ENCODE peak calls at places on chromosomes 11 and 22, in eight cellular contexts. One of them, this sample, is unnamed.

GRCh38 chr22:25525376-25525775 is 39.1 kb upstream of the GRK3 start:
- DNase-seq in Panc1: no peak
- DNase-seq in K562: no peak
- DNase-seq in spleen: no peak
- DNase-seq in GM12892: no peak
- DNase-seq in esophagus muscularis mucosa: no peak
- DNase-seq in prostate gland: no peak
- DNase-seq in HL-60: no peak
- DNase-seq in this sample: no peak

GRCh38 chr22:47808886-47809620 is 1046.6 kb downstream of the TBC1D22A start:
- DNase-seq in Panc1: no peak
- DNase-seq in K562: no peak
- DNase-seq in spleen: no peak
- DNase-seq in GM12892: no peak
- DNase-seq in esophagus muscularis mucosa: no peak
- DNase-seq in prostate gland: no peak
- DNase-seq in HL-60: no peak
- DNase-seq in this sample: peak; percentile 60

GRCh38 chr11:95917188-95918036 is 6.5 kb downstream of the MTMR2 start:
- DNase-seq in Panc1: no peak
- DNase-seq in K562: no peak
- DNase-seq in spleen: no peak
- DNase-seq in GM12892: no peak
- DNase-seq in esophagus muscularis mucosa: no peak
- DNase-seq in prostate gland: no peak
- DNase-seq in HL-60: no peak
- DNase-seq in this sample: no peak

GRCh38 chr11:44207292-44207691 is 102.6 kb downstream of the ALX4 start:
- DNase-seq in Panc1: no peak
- DNase-seq in K562: no peak
- DNase-seq in spleen: no peak
- DNase-seq in GM12892: no peak
- DNase-seq in esophagus muscularis mucosa: no peak
- DNase-seq in prostate gland: no peak
- DNase-seq in HL-60: no peak
- DNase-seq in this sample: no peak

GRCh38 chr22:41285441-41285819 is 557 bp downstream of the RANGAP1 start:
- DNase-seq in Panc1: no peak
- DNase-seq in K562: peak; percentile 69
- DNase-seq in spleen: peak; percentile 88
- DNase-seq in GM12892: peak; percentile 62
- DNase-seq in esophagus muscularis mucosa: no peak
- DNase-seq in prostate gland: peak; percentile 20
- DNase-seq in HL-60: peak; percentile 57
- DNase-seq in this sample: no peak

GRCh38 chr11:6862961-6863360 is at the start of gene OR10A2:
- DNase-seq in Panc1: no peak
- DNase-seq in K562: no peak
- DNase-seq in spleen: no peak
- DNase-seq in GM12892: no peak
- DNase-seq in esophagus muscularis mucosa: no peak
- DNase-seq in prostate gland: no peak
- DNase-seq in HL-60: no peak
- DNase-seq in this sample: no peak

GRCh38 chr22:30667092-30667485 is 586 bp downstream of the DUSP18 start:
- DNase-seq in Panc1: no peak
- DNase-seq in K562: no peak
- DNase-seq in spleen: no peak
- DNase-seq in GM12892: no peak
- DNase-seq in esophagus muscularis mucosa: no peak
- DNase-seq in prostate gland: no peak
- DNase-seq in HL-60: no peak
- DNase-seq in this sample: no peak

GRCh38 chr11:34358666-34359547 is 1.1 kb upstream of the ABTB2 start:
- DNase-seq in Panc1: peak; percentile 62
- DNase-seq in K562: peak; percentile 57
- DNase-seq in spleen: peak; percentile 93
- DNase-seq in GM12892: peak; percentile 32
- DNase-seq in esophagus muscularis mucosa: peak; percentile 93
- DNase-seq in prostate gland: peak; percentile 72
- DNase-seq in HL-60: peak; percentile 84
- DNase-seq in this sample: no peak

GRCh38 chr11:34905666-34906065 is 10.5 kb downstream of the APIP start:
- DNase-seq in Panc1: no peak
- DNase-seq in K562: no peak
- DNase-seq in spleen: no peak
- DNase-seq in GM12892: no peak
- DNase-seq in esophagus muscularis mucosa: no peak
- DNase-seq in prostate gland: no peak
- DNase-seq in HL-60: no peak
- DNase-seq in this sample: no peak

GRCh38 chr22:20127869-20128618 is 3.6 kb upstream of the ZDHHC8 start:
- DNase-seq in Panc1: no peak
- DNase-seq in K562: no peak
- DNase-seq in spleen: no peak
- DNase-seq in GM12892: no peak
- DNase-seq in esophagus muscularis mucosa: no peak
- DNase-seq in prostate gland: no peak
- DNase-seq in HL-60: no peak
- DNase-seq in this sample: no peak

GRCh38 chr22:20128619-20128901 is 3.0 kb upstream of the ZDHHC8 start:
- DNase-seq in Panc1: no peak
- DNase-seq in K562: no peak
- DNase-seq in spleen: no peak
- DNase-seq in GM12892: no peak
- DNase-seq in esophagus muscularis mucosa: no peak
- DNase-seq in prostate gland: no peak
- DNase-seq in HL-60: no peak
- DNase-seq in this sample: no peak

GRCh38 chr22:20128902-20129746 is 2.5 kb upstream of the ZDHHC8 start:
- DNase-seq in Panc1: no peak
- DNase-seq in K562: peak; percentile 90
- DNase-seq in spleen: no peak
- DNase-seq in GM12892: no peak
- DNase-seq in esophagus muscularis mucosa: no peak
- DNase-seq in prostate gland: no peak
- DNase-seq in HL-60: peak; percentile 50
- DNase-seq in this sample: no peak

GRCh38 chr22:20126284-20127029 is 5.1 kb upstream of the ZDHHC8 start:
- DNase-seq in Panc1: no peak
- DNase-seq in K562: no peak
- DNase-seq in spleen: no peak
- DNase-seq in GM12892: no peak
- DNase-seq in esophagus muscularis mucosa: no peak
- DNase-seq in prostate gland: no peak
- DNase-seq in HL-60: no peak
- DNase-seq in this sample: no peak

DNA sequence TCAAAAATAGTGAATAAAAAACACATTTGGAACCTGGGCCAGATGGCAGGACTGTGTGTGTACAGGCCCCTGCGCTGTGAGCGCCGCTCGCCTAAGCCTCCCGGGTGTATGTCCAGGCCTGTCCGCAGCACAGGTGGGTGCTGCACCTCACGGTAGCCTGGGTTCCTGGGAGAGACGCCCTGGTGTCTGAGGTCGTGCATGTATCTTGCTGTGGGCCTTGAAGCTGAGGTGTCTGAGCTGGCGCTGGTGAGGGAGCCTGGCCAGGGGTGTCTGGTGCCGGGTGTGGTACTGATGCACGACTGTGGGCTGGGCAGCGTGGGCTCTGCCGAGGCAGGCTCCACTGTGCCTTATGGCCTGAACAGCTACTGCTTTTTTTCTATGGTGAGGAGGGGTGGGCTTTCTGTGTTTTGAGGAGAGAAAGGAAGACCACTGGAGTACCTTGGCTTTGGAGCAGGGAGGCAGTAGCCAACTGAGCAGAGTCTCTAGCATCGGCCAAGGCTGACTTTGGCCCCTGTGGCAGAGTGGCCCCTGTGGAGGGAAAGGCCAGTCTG is 4.2 kb upstream of the ZDHHC8 start:
- DNase-seq in Panc1: no peak
- DNase-seq in K562: no peak
- DNase-seq in spleen: no peak
- DNase-seq in GM12892: no peak
- DNase-seq in esophagus muscularis mucosa: no peak
- DNase-seq in prostate gland: no peak
- DNase-seq in HL-60: no peak
- DNase-seq in this sample: no peak
- TF ChIP-seq POLR2AphosphoS5 in Panc1: no peak
- TF ChIP-seq POLR2AphosphoS5 in K562: peak; percentile 79
- TF ChIP-seq POLR2AphosphoS5 in spleen: no peak
- TF ChIP-seq POLR2AphosphoS5 in GM12892: no peak
- TF ChIP-seq POLR2AphosphoS5 in esophagus muscularis mucosa: no peak
- TF ChIP-seq POLR2AphosphoS5 in prostate gland: no peak
- TF ChIP-seq POLR2AphosphoS5 in HL-60: peak; percentile 16
- TF ChIP-seq POLR2AphosphoS5 in this sample: no peak

GRCh38 chr22:38221908-38222796 is 20.4 kb downstream of the MAFF start:
- DNase-seq in Panc1: no peak
- DNase-seq in K562: no peak
- DNase-seq in spleen: no peak
- DNase-seq in GM12892: no peak
- DNase-seq in esophagus muscularis mucosa: no peak
- DNase-seq in prostate gland: no peak
- DNase-seq in HL-60: no peak
- DNase-seq in this sample: no peak
- TF ChIP-seq POLR2AphosphoS5 in Panc1: no peak
- TF ChIP-seq POLR2AphosphoS5 in K562: no peak
- TF ChIP-seq POLR2AphosphoS5 in spleen: no peak
- TF ChIP-seq POLR2AphosphoS5 in GM12892: no peak
- TF ChIP-seq POLR2AphosphoS5 in esophagus muscularis mucosa: no peak
- TF ChIP-seq POLR2AphosphoS5 in prostate gland: no peak
- TF ChIP-seq POLR2AphosphoS5 in HL-60: no peak
- TF ChIP-seq POLR2AphosphoS5 in this sample: no peak

GRCh38 chr22:39518996-39519680 is 1.2 kb upstream of the ATF4 start:
- DNase-seq in Panc1: no peak
- DNase-seq in K562: no peak
- DNase-seq in spleen: no peak
- DNase-seq in GM12892: no peak
- DNase-seq in esophagus muscularis mucosa: no peak
- DNase-seq in prostate gland: no peak
- DNase-seq in HL-60: peak; percentile 57
- DNase-seq in this sample: no peak
- TF ChIP-seq POLR2AphosphoS5 in Panc1: no peak
- TF ChIP-seq POLR2AphosphoS5 in K562: no peak
- TF ChIP-seq POLR2AphosphoS5 in spleen: no peak
- TF ChIP-seq POLR2AphosphoS5 in GM12892: no peak
- TF ChIP-seq POLR2AphosphoS5 in esophagus muscularis mucosa: no peak
- TF ChIP-seq POLR2AphosphoS5 in prostate gland: no peak
- TF ChIP-seq POLR2AphosphoS5 in HL-60: no peak
- TF ChIP-seq POLR2AphosphoS5 in this sample: no peak

GRCh38 chr11:1832989-1833365 is 1.8 kb upstream of the SYT8 start:
- DNase-seq in Panc1: no peak
- DNase-seq in K562: no peak
- DNase-seq in spleen: peak; percentile 80
- DNase-seq in GM12892: no peak
- DNase-seq in esophagus muscularis mucosa: no peak
- DNase-seq in prostate gland: no peak
- DNase-seq in HL-60: no peak
- DNase-seq in this sample: no peak

GRCh38 chr11:1832181-1832988 is 2.4 kb upstream of the SYT8 start:
- DNase-seq in Panc1: no peak
- DNase-seq in K562: peak; percentile 85
- DNase-seq in spleen: peak; percentile 92
- DNase-seq in GM12892: peak; percentile 91
- DNase-seq in esophagus muscularis mucosa: no peak
- DNase-seq in prostate gland: no peak
- DNase-seq in HL-60: peak; percentile 34
- DNase-seq in this sample: no peak

GRCh38 chr11:1835671-1836010 is 851 bp downstream of the SYT8 start:
- DNase-seq in Panc1: no peak
- DNase-seq in K562: no peak
- DNase-seq in spleen: peak; percentile 72
- DNase-seq in GM12892: no peak
- DNase-seq in esophagus muscularis mucosa: no peak
- DNase-seq in prostate gland: no peak
- DNase-seq in HL-60: no peak
- DNase-seq in this sample: no peak

GRCh38 chr11:1834791-1835670 is at the start of gene SYT8:
- DNase-seq in Panc1: no peak
- DNase-seq in K562: no peak
- DNase-seq in spleen: peak; percentile 72
- DNase-seq in GM12892: no peak
- DNase-seq in esophagus muscularis mucosa: no peak
- DNase-seq in prostate gland: no peak
- DNase-seq in HL-60: no peak
- DNase-seq in this sample: no peak

DNA sequence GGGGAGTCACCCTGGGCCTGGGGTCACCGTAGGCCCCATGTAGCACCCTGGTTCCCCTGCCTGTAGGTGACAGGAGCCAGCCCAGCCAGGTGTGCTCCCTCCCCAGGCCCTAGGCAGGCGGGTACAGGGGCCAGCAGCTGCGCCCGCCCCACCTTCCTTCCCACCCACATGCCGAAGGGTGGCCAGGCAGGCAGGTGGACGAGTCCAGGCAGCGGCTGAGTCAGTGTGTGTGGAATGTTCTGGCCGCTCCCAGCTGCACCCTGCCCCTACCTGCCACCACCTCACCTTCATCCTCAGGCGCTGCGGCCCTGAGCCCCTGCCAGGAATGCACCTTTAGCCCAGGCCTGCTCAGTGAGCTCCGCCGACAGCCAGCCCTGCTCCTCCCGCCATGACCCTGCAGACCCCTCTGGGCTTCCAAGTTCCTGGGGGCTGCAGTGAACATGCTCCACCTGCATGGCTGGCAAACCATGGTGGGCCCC is 619 bp upstream of the SYT8 start:
- DNase-seq in Panc1: no peak
- DNase-seq in K562: no peak
- DNase-seq in spleen: peak; percentile 73
- DNase-seq in GM12892: no peak
- DNase-seq in esophagus muscularis mucosa: no peak
- DNase-seq in prostate gland: peak; percentile 89
- DNase-seq in HL-60: no peak
- DNase-seq in this sample: no peak
- TF ChIP-seq POLR2AphosphoS5 in Panc1: no peak
- TF ChIP-seq POLR2AphosphoS5 in K562: no peak
- TF ChIP-seq POLR2AphosphoS5 in spleen: no peak
- TF ChIP-seq POLR2AphosphoS5 in GM12892: no peak
- TF ChIP-seq POLR2AphosphoS5 in esophagus muscularis mucosa: no peak
- TF ChIP-seq POLR2AphosphoS5 in prostate gland: peak; percentile 85
- TF ChIP-seq POLR2AphosphoS5 in HL-60: no peak
- TF ChIP-seq POLR2AphosphoS5 in this sample: peak; percentile 50

DNA sequence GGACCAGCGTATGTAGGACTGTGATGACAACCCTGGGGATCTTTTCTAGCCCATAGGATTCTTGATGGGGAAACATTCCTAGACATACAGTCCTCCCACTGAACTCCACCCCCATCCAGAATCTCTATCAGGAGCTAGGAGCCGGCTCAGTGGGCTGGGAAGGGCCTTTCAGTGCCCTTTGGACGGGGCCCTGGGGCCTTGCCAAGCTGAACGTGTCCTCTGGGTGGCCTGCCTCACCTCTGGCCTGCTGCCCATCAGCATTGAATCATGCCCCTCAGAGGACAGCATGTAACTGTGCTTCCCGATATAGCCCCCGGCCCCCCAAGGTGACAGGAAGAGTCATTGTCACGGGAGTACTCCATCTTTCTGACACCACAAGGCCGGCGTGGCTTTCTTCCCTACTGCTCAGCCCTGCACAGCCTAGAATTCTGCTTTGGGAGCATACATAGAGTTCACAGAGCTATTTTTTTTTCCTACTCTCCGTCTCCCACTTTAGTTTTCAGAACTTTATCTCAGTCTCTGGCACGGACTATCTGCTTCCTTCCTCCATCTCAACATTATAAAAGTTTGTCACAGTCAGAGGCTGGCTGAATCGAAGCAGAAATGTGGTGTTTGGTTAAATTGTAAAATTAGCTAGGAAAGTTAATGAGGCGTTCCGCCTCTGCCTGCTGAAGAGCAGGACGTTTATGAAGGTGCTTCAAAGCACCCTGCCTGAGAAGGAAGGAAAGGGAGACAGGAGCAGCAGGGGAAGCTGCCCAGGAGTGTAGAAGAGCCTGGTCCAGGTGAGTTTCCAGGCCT is 111.9 kb downstream of the ZBTB16 start:
- DNase-seq in Panc1: no peak
- DNase-seq in K562: no peak
- DNase-seq in spleen: peak; percentile 93
- DNase-seq in GM12892: no peak
- DNase-seq in esophagus muscularis mucosa: peak; percentile 97
- DNase-seq in prostate gland: no peak
- DNase-seq in HL-60: no peak
- DNase-seq in this sample: no peak
- TF ChIP-seq POLR2AphosphoS5 in Panc1: no peak
- TF ChIP-seq POLR2AphosphoS5 in K562: no peak
- TF ChIP-seq POLR2AphosphoS5 in spleen: peak; percentile 96
- TF ChIP-seq POLR2AphosphoS5 in GM12892: no peak
- TF ChIP-seq POLR2AphosphoS5 in esophagus muscularis mucosa: no peak
- TF ChIP-seq POLR2AphosphoS5 in prostate gland: peak; percentile 67
- TF ChIP-seq POLR2AphosphoS5 in HL-60: no peak
- TF ChIP-seq POLR2AphosphoS5 in this sample: peak; percentile 89